ENCODE peak calls at places on chromosomes 12 and 14, in seven cellular contexts. K, E, J, Q, N, Z and T are unnamed samples.

GRCh38 chr14:78902010-78902623 is 731.9 kb downstream of the NRXN3 start:
- DNase-seq in K (peak; percentile 54), E (peak; percentile 26), J (no peak), Q (peak; percentile 49), N (no peak), Z (peak; percentile 65), T (peak; percentile 42)

GRCh38 chr14:57493467-57494181 is at the start of gene CCDC198:
- DNase-seq in K (no peak), E (no peak), J (no peak), Q (peak; percentile 71), N (no peak), Z (no peak), T (peak; percentile 5)

GRCh38 chr12:107612508-107612907 is 73.1 kb upstream of the PWP1 start:
- DNase-seq in K (peak; percentile 67), E (no peak), J (no peak), Q (no peak), N (no peak), Z (no peak), T (no peak)

GRCh38 chr14:74941676-74942097 is 13.7 kb downstream of the PGF start:
- DNase-seq in K (peak; percentile 57), E (peak; percentile 41), J (peak; percentile 70), Q (no peak), N (peak; percentile 85), Z (no peak), T (peak; percentile 45)

GRCh38 chr12:94266390-94266789 is 118.0 kb downstream of the PLXNC1 start:
- DNase-seq in K (no peak), E (no peak), J (no peak), Q (no peak), N (no peak), Z (no peak), T (peak; percentile 70)

GRCh38 chr14:57479197-57479596 is 14.5 kb downstream of the CCDC198 start:
- DNase-seq in K (no peak), E (no peak), J (no peak), Q (no peak), N (no peak), Z (no peak), T (no peak)

GRCh38 chr12:124828264-124829007 is 35.2 kb downstream of the SCARB1 start:
- DNase-seq in K (peak; percentile 13), E (peak; percentile 73), J (no peak), Q (peak; percentile 56), N (no peak), Z (no peak), T (peak; percentile 51)

GRCh38 chr12:122318607-122319311 is 52.5 kb upstream of the VPS33A start:
- DNase-seq in K (peak; percentile 91), E (peak; percentile 17), J (no peak), Q (no peak), N (no peak), Z (no peak), T (peak; percentile 99)

GRCh38 chr12:27975222-27976136 is 2.9 kb upstream of the PTHLH start:
- DNase-seq in K (peak; percentile 72), E (peak; percentile 81), J (peak; percentile 22), Q (peak; percentile 49), N (peak; percentile 44), Z (peak; percentile 20), T (peak; percentile 57)

GRCh38 chr14:68308695-68309094 is 484.2 kb downstream of the ZFP36L1 start:
- DNase-seq in K (no peak), E (no peak), J (no peak), Q (no peak), N (no peak), Z (no peak), T (peak; percentile 62)

GRCh38 chr12:42468341-42468821 is 121.2 kb downstream of the PRICKLE1 start:
- DNase-seq in K (no peak), E (no peak), J (no peak), Q (no peak), N (peak; percentile 57), Z (no peak), T (no peak)

GRCh38 chr12:47828967-47829482 is 9.3 kb upstream of the HDAC7 start:
- DNase-seq in K (peak; percentile 59), E (peak; percentile 88), J (peak; percentile 83), Q (peak; percentile 71), N (peak; percentile 90), Z (peak; percentile 33), T (peak; percentile 79)

GRCh38 chr14:89227490-89227834 is 189.6 kb downstream of the FOXN3 start:
- DNase-seq in K (no peak), E (no peak), J (no peak), Q (no peak), N (no peak), Z (no peak), T (no peak)

GRCh38 chr12:101738920-101739665 is at the start of gene SYCP3:
- DNase-seq in K (no peak), E (no peak), J (no peak), Q (no peak), N (no peak), Z (no peak), T (no peak)

GRCh38 chr14:34865889-34866574 is 9.1 kb downstream of the BAZ1A start:
- DNase-seq in K (no peak), E (no peak), J (no peak), Q (no peak), N (no peak), Z (no peak), T (no peak)

GRCh38 chr12:131828671-131829350 is 618 bp downstream of the MMP17 start:
- DNase-seq in K (no peak), E (no peak), J (no peak), Q (peak; percentile 58), N (peak; percentile 23), Z (no peak), T (no peak)

GRCh38 chr12:6899837-6900519 is 4.6 kb upstream of the LRRC23 start:
- DNase-seq in K (peak; percentile 38), E (no peak), J (no peak), Q (no peak), N (peak; percentile 55), Z (no peak), T (no peak)

GRCh38 chr12:68530965-68531364 is 79.7 kb upstream of the RAP1B start:
- DNase-seq in K (peak; percentile 77), E (no peak), J (no peak), Q (no peak), N (peak; percentile 25), Z (no peak), T (peak; percentile 82)

DNA sequence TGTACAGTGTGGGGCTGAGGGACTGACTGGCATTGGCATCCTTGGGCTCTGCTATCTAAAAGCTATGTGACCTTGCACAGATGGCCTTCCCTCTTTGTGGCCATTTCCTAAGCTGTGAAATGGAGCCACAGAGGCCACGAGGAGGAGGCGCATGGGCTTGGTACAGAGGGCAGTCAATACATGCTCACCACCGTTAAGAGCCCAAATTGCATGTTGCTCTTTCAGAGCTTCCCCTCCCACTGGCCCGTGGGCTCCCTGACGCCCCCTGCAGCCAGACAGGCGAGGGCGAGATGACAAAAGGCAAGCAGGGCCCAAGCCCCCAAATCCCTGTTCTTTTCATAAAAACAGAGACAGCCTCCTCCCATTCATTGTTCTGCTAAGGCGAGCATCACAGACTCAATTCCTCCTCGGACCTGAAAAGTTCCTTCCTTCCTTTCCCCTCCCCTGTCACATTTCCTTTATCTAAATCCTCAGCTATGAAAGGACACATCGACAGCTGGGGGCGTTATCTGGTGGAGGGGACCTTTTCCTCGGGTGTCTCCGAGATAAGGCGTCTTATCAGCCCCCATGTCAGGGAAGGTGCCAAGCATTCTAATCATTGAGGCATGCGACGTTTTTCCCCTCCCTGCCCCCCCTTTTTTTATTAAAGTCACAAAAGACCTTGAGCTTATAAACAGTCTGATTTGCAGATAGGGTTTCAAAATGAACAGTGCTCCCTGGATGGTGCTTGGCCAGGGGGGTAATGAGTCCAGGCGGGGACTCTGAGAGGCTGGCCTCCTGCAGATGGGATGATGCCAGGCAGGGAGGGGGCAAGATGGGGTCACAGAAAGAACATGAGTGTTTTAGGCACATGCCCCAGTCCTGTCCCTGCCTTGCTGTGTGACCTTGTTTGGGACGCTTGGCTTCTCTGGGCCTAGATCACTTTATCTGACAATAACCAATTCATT is 26.4 kb downstream of the FAM222A start:
- DNase-seq in K (no peak), E (no peak), J (peak; percentile 12), Q (no peak), N (peak; percentile 22), Z (no peak), T (no peak)
- TF ChIP-seq CTCF in K (peak; percentile 2), E (no peak), J (no peak), Q (no peak), N (no peak), Z (peak; percentile 46), T (peak; percentile 17)

GRCh38 chr12:80195143-80195726 is 95.9 kb downstream of the OTOGL start:
- DNase-seq in K (peak; percentile 86), E (peak; percentile 60), J (no peak), Q (peak; percentile 48), N (no peak), Z (peak; percentile 35), T (peak; percentile 74)
- TF ChIP-seq CTCF in K (peak; percentile 82), E (peak; percentile 58), J (peak; percentile 54), Q (peak; percentile 51), N (peak; percentile 57), Z (peak; percentile 86), T (peak; percentile 93)

GRCh38 chr12:4353785-4354208 is 25.7 kb downstream of the FGF23 start:
- DNase-seq in K (no peak), E (peak; percentile 20), J (no peak), Q (no peak), N (no peak), Z (no peak), T (no peak)

GRCh38 chr12:4355150-4355842 is 24.2 kb downstream of the FGF23 start:
- DNase-seq in K (no peak), E (no peak), J (no peak), Q (no peak), N (no peak), Z (no peak), T (no peak)

DNA sequence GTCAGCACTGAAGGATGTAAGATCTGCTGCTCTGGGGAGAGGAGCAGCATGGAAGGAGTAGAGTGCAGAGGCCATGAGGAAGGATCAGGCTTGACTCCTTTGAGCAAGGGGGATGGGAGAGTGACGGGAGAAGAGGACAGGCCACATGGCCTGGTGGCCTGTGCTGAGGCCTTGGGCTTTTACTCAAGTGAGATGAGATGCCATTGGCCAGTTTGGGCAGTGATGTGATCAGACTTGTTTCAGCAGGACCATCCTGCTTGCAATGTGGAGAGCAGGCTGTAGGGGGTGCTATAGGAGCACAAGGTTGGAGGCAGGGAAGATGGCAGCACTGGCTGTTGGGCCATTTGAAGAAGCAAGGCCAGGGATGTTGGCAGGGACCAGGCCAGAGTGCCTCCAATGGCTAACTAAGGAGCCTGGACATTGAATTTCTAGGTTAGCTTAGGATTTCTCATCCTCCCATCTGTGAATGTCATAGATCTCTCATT is 23.6 kb downstream of the FGF23 start:
- DNase-seq in K (peak; percentile 8), E (peak; percentile 40), J (peak; percentile 25), Q (peak; percentile 35), N (peak; percentile 25), Z (peak; percentile 50), T (peak; percentile 3)
- TF ChIP-seq CTCF in K (peak; percentile 41), E (peak; percentile 62), J (peak; percentile 34), Q (no peak), N (peak; percentile 40), Z (peak; percentile 68), T (peak; percentile 47)

DNA sequence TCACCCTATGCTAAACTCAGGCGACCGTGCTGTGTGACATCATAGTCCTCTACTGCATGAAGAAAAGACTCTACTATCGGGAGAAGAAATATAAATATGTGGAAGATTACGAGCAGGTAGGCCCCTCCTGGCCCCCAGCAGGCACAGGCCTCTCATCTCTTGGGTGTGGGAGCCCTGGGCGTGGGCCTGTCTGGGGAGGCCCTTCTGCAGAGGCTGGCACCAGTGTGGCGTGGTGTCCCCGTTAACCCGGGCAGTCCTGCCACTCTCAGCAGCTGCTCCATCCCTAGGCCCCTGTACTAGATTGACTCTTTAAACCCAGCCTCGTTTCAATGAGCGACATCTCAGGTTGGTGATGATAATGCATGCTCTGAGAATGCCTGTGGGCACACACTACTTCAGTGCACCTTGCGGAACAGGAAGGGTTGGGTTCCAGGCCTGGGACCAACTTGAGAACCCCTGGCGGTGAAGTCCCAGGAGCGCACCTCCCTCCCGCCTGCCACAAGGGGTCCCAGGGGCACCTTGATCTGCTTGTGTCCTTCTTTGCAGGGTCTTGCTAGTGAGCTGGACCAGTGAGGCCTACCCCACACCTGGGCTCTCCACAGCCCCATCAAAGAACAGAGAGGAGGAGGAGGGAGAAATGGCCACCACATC is 23.2 kb downstream of the P2RX4 start:
- DNase-seq in K (no peak), E (no peak), J (no peak), Q (no peak), N (no peak), Z (no peak), T (no peak)
- TF ChIP-seq CTCF in K (no peak), E (no peak), J (no peak), Q (no peak), N (no peak), Z (peak; percentile 17), T (no peak)